ENCODE peak calls at places on chromosomes 7 and 10, in six cellular contexts. One of them, this sample, is unnamed.
A peak's percentile ranks its signal among the peaks of the same experiment; 100 is the strongest.

GRCh38 chr7:11633325-11633724 is 198.7 kb downstream of the THSD7A start:
- DNase-seq in foreskin melanocyte: no peak
- DNase-seq in NCI-H1092: no peak
- DNase-seq in EH: no peak
- DNase-seq in H7: no peak
- DNase-seq in left cardiac atrium: no peak
- DNase-seq in this sample: no peak

GRCh38 chr7:85025312-85025756 is 161.5 kb downstream of the SEMA3D start:
- DNase-seq in NCI-H1092: peak; percentile 32
- DNase-seq in foreskin melanocyte: no peak
- DNase-seq in left cardiac atrium: peak; percentile 72
- DNase-seq in H7: no peak
- DNase-seq in EH: no peak
- DNase-seq in this sample: no peak

GRCh38 chr7:50564630-50565558 is at the start of gene DDC:
- DNase-seq in H7: no peak
- DNase-seq in left cardiac atrium: no peak
- DNase-seq in foreskin melanocyte: no peak
- DNase-seq in EH: no peak
- DNase-seq in NCI-H1092: no peak
- DNase-seq in this sample: no peak

GRCh38 chr10:78150756-78151155 is 117.1 kb downstream of the RPS24 start:
- DNase-seq in foreskin melanocyte: no peak
- DNase-seq in H7: no peak
- DNase-seq in NCI-H1092: no peak
- DNase-seq in EH: no peak
- DNase-seq in left cardiac atrium: no peak
- DNase-seq in this sample: no peak

GRCh38 chr7:93913197-93913596 is 6.8 kb downstream of the GNGT1 start:
- DNase-seq in left cardiac atrium: no peak
- DNase-seq in EH: no peak
- DNase-seq in NCI-H1092: no peak
- DNase-seq in H7: no peak
- DNase-seq in foreskin melanocyte: no peak
- DNase-seq in this sample: no peak

GRCh38 chr7:88072036-88072714 is 138.1 kb downstream of the ADAM22 start:
- DNase-seq in NCI-H1092: no peak
- DNase-seq in EH: no peak
- DNase-seq in left cardiac atrium: no peak
- DNase-seq in H7: no peak
- DNase-seq in foreskin melanocyte: no peak
- DNase-seq in this sample: no peak

GRCh38 chr10:124668517-124669051 is 75.6 kb downstream of the FAM53B start:
- DNase-seq in EH: no peak
- DNase-seq in NCI-H1092: no peak
- DNase-seq in H7: no peak
- DNase-seq in left cardiac atrium: no peak
- DNase-seq in foreskin melanocyte: no peak
- DNase-seq in this sample: no peak

GRCh38 chr7:9242604-9243003 is 809.2 kb downstream of the NXPH1 start:
- DNase-seq in left cardiac atrium: no peak
- DNase-seq in NCI-H1092: no peak
- DNase-seq in EH: no peak
- DNase-seq in foreskin melanocyte: peak; percentile 32
- DNase-seq in H7: no peak
- DNase-seq in this sample: no peak

GRCh38 chr10:132938472-132939329 is 3.7 kb downstream of the CFAP46 start:
- DNase-seq in foreskin melanocyte: no peak
- DNase-seq in H7: peak; percentile 94
- DNase-seq in NCI-H1092: no peak
- DNase-seq in left cardiac atrium: no peak
- DNase-seq in EH: no peak
- DNase-seq in this sample: no peak

GRCh38 chr7:24981544-24981951 is 1.6 kb upstream of the OSBPL3 start:
- DNase-seq in NCI-H1092: peak; percentile 23
- DNase-seq in H7: peak; percentile 41
- DNase-seq in EH: peak; percentile 75
- DNase-seq in foreskin melanocyte: no peak
- DNase-seq in left cardiac atrium: peak; percentile 70
- DNase-seq in this sample: peak; percentile 41

GRCh38 chr7:142855756-142856564 is 1.1 kb downstream of the EPHB6 start:
- DNase-seq in H7: peak; percentile 44
- DNase-seq in foreskin melanocyte: no peak
- DNase-seq in left cardiac atrium: peak; percentile 70
- DNase-seq in NCI-H1092: no peak
- DNase-seq in EH: peak; percentile 29
- DNase-seq in this sample: no peak

GRCh38 chr10:75197906-75198305 is 12.7 kb upstream of the VDAC2 start:
- DNase-seq in foreskin melanocyte: peak; percentile 71
- DNase-seq in H7: no peak
- DNase-seq in left cardiac atrium: peak; percentile 56
- DNase-seq in EH: no peak
- DNase-seq in NCI-H1092: no peak
- DNase-seq in this sample: no peak

GRCh38 chr7:47253650-47254080 is 328.2 kb downstream of the TNS3 start:
- DNase-seq in foreskin melanocyte: peak; percentile 91
- DNase-seq in NCI-H1092: peak; percentile 30
- DNase-seq in EH: peak; percentile 86
- DNase-seq in left cardiac atrium: peak; percentile 54
- DNase-seq in H7: no peak
- DNase-seq in this sample: no peak

GRCh38 chr7:24829787-24830186 is 72.5 kb upstream of the GSDME start:
- DNase-seq in foreskin melanocyte: no peak
- DNase-seq in H7: no peak
- DNase-seq in EH: peak; percentile 52
- DNase-seq in NCI-H1092: no peak
- DNase-seq in left cardiac atrium: no peak
- DNase-seq in this sample: no peak

GRCh38 chr10:275680-276079 is 140.4 kb downstream of the ZMYND11 start:
- DNase-seq in EH: no peak
- DNase-seq in left cardiac atrium: no peak
- DNase-seq in H7: no peak
- DNase-seq in foreskin melanocyte: no peak
- DNase-seq in NCI-H1092: no peak
- DNase-seq in this sample: no peak

GRCh38 chr10:20927495-20927894 is 30.4 kb upstream of the NEBL start:
- DNase-seq in left cardiac atrium: no peak
- DNase-seq in NCI-H1092: no peak
- DNase-seq in EH: no peak
- DNase-seq in foreskin melanocyte: no peak
- DNase-seq in H7: no peak
- DNase-seq in this sample: no peak